ENCODE peak calls at places on chromosomes 6 and 20, in ten cellular contexts. F is cardiac muscle cell, K is adipocyte, X is sigmoid colon, C is choroid plexus epithelial cell, Q is PC-3, R is fibroblast of lung, O is fibroblast of mammary gland, N is neuronal stem cell, D is A549. I is an unnamed sample.

GRCh38 chr6:113879186-113880096 is 22.3 kb downstream of the MARCKS start:
- DNase-seq in F (peak; percentile 70), K (peak; percentile 87), X (peak; percentile 77), C (peak; percentile 91), Q (peak; percentile 76), R (peak; percentile 76), O (peak; percentile 78), N (peak; percentile 31), D (peak; percentile 73), I (peak; percentile 68)

GRCh38 chr6:129235167-129236072 is 352.5 kb downstream of the LAMA2 start:
- DNase-seq in F (no peak), K (peak; percentile 43), X (no peak), C (peak; percentile 60), Q (no peak), R (peak; percentile 49), O (peak; percentile 41), N (no peak), D (no peak), I (no peak)

GRCh38 chr20:50308513-50309279 is 118.1 kb downstream of the CEBPB start:
- DNase-seq in F (peak; percentile 16), K (peak; percentile 98), X (peak; percentile 99), C (peak; percentile 96), Q (peak; percentile 96), R (peak; percentile 100), O (peak; percentile 99), N (no peak), D (peak; percentile 98), I (peak; percentile 73)

GRCh38 chr20:41261260-41261659 is 56.3 kb downstream of the ZHX3 start:
- DNase-seq in F (no peak), K (peak; percentile 40), X (no peak), C (no peak), Q (no peak), R (no peak), O (no peak), N (no peak), D (no peak), I (no peak)

GRCh38 chr20:34643919-34644318 is 33.0 kb downstream of the PIGU start:
- DNase-seq in F (no peak), K (peak; percentile 90), X (no peak), C (peak; percentile 94), Q (peak; percentile 1), R (peak; percentile 89), O (peak; percentile 90), N (no peak), D (no peak), I (no peak)

GRCh38 chr20:62186887-62187866 is 4.3 kb downstream of the MTG2 start:
- DNase-seq in F (peak; percentile 14), K (peak; percentile 4), X (no peak), C (peak; percentile 7), Q (peak; percentile 8), R (no peak), O (peak; percentile 30), N (no peak), D (no peak), I (no peak)

GRCh38 chr6:40947876-40948514 is 91.0 kb downstream of the UNC5CL start:
- DNase-seq in F (no peak), K (peak; percentile 68), X (no peak), C (peak; percentile 78), Q (peak; percentile 76), R (peak; percentile 76), O (peak; percentile 84), N (no peak), D (no peak), I (no peak)

GRCh38 chr6:112639436-112639835 is 292.3 kb downstream of the RFPL4B start:
- DNase-seq in F (no peak), K (peak; percentile 65), X (no peak), C (peak; percentile 70), Q (peak; percentile 52), R (peak; percentile 86), O (peak; percentile 77), N (no peak), D (no peak), I (no peak)

DNA sequence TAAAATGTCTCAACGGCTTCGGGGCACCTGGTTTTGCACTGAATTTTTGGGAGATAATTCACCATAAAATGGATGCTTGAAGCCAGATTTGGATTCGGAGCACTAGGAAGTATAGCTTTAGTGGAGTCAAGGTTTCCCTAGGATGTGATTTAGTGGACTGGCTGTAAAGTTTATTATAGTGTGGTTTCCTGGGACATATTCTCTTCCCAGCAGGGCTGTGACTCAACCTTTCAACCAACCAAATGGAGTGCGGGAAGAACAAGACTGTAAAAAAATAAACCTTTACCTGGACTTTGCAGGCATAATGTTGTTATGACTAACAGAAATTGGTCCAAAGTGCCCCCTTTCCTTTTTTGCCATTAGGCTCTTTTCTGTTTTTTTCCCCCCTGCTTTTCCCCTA is 327.4 kb upstream of the MAN1A1 start:
- DNase-seq in F (no peak), K (no peak), X (no peak), C (no peak), Q (peak; percentile 33), R (peak; percentile 28), O (peak; percentile 23), N (no peak), D (no peak), I (no peak)
- H3K4me3 ChIP-seq in F (no peak overlapping the region), K (no peak overlapping the region), X (no peak overlapping the region), C (no peak overlapping the region), Q (no peak overlapping the region), R (no peak overlapping the region), O (no peak overlapping the region), N (no peak overlapping the region), D (no peak overlapping the region), I (no peak overlapping the region)

GRCh38 chr6:34547921-34548644 is 8.0 kb downstream of the SPDEF start:
- DNase-seq in F (no peak), K (no peak), X (no peak), C (no peak), Q (peak; percentile 74), R (no peak), O (no peak), N (no peak), D (peak; percentile 38), I (no peak)

GRCh38 chr6:34544052-34544604 is 12.0 kb downstream of the SPDEF start:
- DNase-seq in F (no peak), K (no peak), X (no peak), C (no peak), Q (no peak), R (no peak), O (no peak), N (no peak), D (no peak), I (no peak)

GRCh38 chr6:34549056-34549803 is 6.9 kb downstream of the SPDEF start:
- DNase-seq in F (no peak), K (no peak), X (no peak), C (no peak), Q (no peak), R (no peak), O (no peak), N (no peak), D (no peak), I (peak; percentile 33)

GRCh38 chr6:34544776-34545471 is 11.2 kb downstream of the SPDEF start:
- DNase-seq in F (no peak), K (no peak), X (no peak), C (no peak), Q (no peak), R (no peak), O (peak; percentile 8), N (no peak), D (no peak), I (no peak)

DNA sequence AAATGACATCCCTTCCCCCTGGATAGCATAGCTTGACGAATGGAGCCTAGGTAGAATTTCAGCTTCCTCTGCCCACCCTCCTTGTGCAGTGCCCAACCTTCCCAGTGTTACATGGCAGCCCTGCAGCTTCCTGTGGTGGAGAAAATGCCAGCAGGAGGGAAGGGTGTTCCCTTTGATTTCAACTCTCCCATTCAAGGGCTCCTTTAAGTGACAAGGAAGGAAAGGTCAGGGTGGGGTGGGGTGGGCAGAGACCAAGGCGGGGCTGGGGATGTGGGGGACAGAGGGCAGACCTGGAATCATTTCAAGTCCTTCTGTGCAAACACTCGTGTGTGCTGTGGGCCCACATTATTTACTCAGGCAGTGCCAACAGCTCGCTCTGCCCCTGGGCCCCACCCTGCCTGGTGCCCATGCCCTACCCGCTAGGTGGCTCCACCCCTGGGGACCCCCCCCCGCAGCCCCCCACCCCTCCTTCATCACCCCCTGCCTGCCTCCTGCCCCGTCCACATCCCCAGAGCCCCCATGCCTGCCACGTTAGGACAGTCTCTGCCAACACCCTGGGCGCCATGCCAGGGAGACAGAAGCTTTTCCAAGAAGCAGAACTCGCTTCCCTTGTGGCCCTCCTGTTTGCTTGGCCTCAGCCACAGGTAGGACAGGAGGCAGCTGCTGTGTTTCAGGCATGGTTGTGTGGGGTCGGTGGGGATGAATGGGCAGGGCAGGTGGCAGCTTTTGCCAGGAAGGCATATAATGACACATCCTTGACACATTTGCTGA is 9.4 kb downstream of the SPDEF start:
- DNase-seq in F (no peak), K (no peak), X (peak; percentile 82), C (no peak), Q (peak; percentile 92), R (no peak), O (no peak), N (no peak), D (peak; percentile 73), I (no peak)
- H3K4me3 ChIP-seq in F (no peak overlapping the region), K (no peak overlapping the region), X (no peak overlapping the region), C (no peak overlapping the region), Q (peak overlapping the region; percentile 48), R (no peak overlapping the region), O (no peak overlapping the region), N (no peak overlapping the region), D (no peak overlapping the region), I (no peak overlapping the region)

DNA sequence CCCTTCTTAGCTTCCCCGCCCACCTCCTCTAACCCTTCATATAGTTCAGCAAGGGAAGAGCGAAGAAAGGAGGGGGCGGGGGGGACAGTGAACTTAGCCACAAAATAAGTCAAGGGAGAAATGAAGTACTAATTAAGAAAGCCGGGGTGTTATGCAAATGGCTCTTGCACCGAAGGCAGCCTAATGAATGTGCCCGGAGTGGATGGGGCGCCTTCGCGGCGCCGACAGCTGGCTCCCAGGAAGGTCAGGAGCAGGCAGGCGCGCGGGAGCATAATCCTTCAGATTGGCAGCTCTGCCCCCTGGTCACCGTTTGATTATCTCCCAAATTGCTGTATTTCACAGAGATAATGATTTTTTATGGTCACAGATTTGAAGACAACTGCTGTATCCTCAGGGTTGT is 395.1 kb downstream of the TFAP2B start:
- DNase-seq in F (peak; percentile 34), K (no peak), X (no peak), C (no peak), Q (no peak), R (no peak), O (no peak), N (no peak), D (no peak), I (peak; percentile 54)
- H3K4me3 ChIP-seq in F (peak overlapping the region; percentile 1), K (peak overlapping the region; percentile 17), X (no peak overlapping the region), C (no peak overlapping the region), Q (no peak overlapping the region), R (no peak overlapping the region), O (no peak overlapping the region), N (no peak overlapping the region), D (no peak overlapping the region), I (peak overlapping the region; percentile 24)

GRCh38 chr6:6676910-6677441 is 88.5 kb downstream of the LY86 start:
- DNase-seq in F (peak; percentile 72), K (peak; percentile 85), X (peak; percentile 85), C (peak; percentile 83), Q (peak; percentile 93), R (peak; percentile 77), O (peak; percentile 74), N (peak; percentile 85), D (peak; percentile 68), I (peak; percentile 79)

GRCh38 chr6:6680524-6680923 is 92.0 kb downstream of the LY86 start:
- DNase-seq in F (no peak), K (peak; percentile 53), X (no peak), C (peak; percentile 21), Q (no peak), R (peak; percentile 26), O (no peak), N (no peak), D (no peak), I (no peak)

GRCh38 chr6:6679633-6680032 is 91.1 kb downstream of the LY86 start:
- DNase-seq in F (no peak), K (no peak), X (no peak), C (no peak), Q (no peak), R (no peak), O (no peak), N (no peak), D (no peak), I (no peak)

GRCh38 chr6:6678811-6679210 is 90.3 kb downstream of the LY86 start:
- DNase-seq in F (no peak), K (no peak), X (no peak), C (no peak), Q (no peak), R (no peak), O (no peak), N (no peak), D (no peak), I (peak; percentile 59)

DNA sequence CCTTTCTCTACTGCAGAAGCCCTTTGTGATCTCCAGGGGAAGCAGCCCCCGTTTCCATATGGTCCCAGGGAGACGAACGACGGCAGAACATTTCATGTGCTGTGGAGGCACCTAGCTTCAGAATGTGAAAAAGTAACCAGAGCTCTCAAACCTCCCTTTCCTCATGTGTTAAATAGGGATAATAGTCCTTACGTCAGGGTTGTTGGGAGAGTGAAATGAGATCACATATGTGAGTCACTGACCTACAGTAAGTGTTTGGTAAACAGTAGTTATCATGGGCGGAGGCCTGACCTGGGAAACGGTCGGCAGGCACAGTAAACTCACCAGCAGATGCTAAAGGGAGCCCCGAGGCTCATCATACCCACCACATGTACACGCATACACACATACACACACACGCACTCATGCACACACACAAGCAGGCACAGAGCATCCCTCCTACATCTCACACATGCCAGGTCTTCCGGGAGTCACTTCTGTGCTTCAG is 89.7 kb downstream of the LY86 start:
- DNase-seq in F (no peak), K (no peak), X (no peak), C (peak; percentile 58), Q (peak; percentile 70), R (peak; percentile 73), O (peak; percentile 67), N (no peak), D (peak; percentile 74), I (no peak)
- H3K4me3 ChIP-seq in F (no peak overlapping the region), K (no peak overlapping the region), X (no peak overlapping the region), C (no peak overlapping the region), Q (no peak overlapping the region), R (no peak overlapping the region), O (no peak overlapping the region), N (no peak overlapping the region), D (no peak overlapping the region), I (no peak overlapping the region)

I was measured in neural progenitor cell.